ENCODE peak calls at places on chromosomes 6 and 20, in six cellular contexts. D, T, N, E, Q and R are unnamed samples.

GRCh38 chr20:11687546-11688292 is 230.0 kb upstream of the BTBD3 start:
- DNase-seq in T (no peak), D (no peak), N (no peak), E (no peak), Q (no peak), R (no peak)

GRCh38 chr20:57378646-57379262 is 12.4 kb upstream of the RBM38 start:
- DNase-seq in E (no peak), T (no peak), N (no peak), Q (no peak), D (no peak), R (no peak)

GRCh38 chr6:31882344-31882743 is 3.5 kb upstream of the SLC44A4 start:
- DNase-seq in T (peak; percentile 39), Q (peak; percentile 59), E (no peak), N (no peak), D (no peak), R (no peak)

GRCh38 chr20:542777-543368 is 717 bp downstream of the CSNK2A1 start:
- DNase-seq in Q (no peak), E (no peak), N (no peak), T (no peak), D (peak; percentile 54), R (peak; percentile 66)

GRCh38 chr6:145887969-145888368 is 73.4 kb upstream of the FBXO30 start:
- DNase-seq in D (no peak), T (peak; percentile 36), Q (peak; percentile 42), N (peak; percentile 23), E (no peak), R (no peak)

GRCh38 chr6:17932362-17932852 is 55.0 kb downstream of the KIF13A start:
- DNase-seq in D (peak; percentile 65), Q (peak; percentile 85), T (peak; percentile 96), N (no peak), E (no peak), R (no peak)

GRCh38 chr6:49980898-49981297 is 11.5 kb upstream of the DEFB113 start:
- DNase-seq in Q (peak; percentile 0), E (no peak), D (no peak), T (no peak), N (no peak), R (no peak)

GRCh38 chr6:114649298-114649697 is 306.5 kb upstream of the HS3ST5 start:
- DNase-seq in N (no peak), D (no peak), E (no peak), Q (no peak), T (no peak), R (no peak)

GRCh38 chr20:47427067-47427466 is 70.6 kb upstream of the ZMYND8 start:
- DNase-seq in Q (no peak), T (no peak), N (no peak), D (no peak), E (no peak), R (no peak)

GRCh38 chr6:87484491-87484890 is 11.7 kb downstream of the SLC35A1 start:
- DNase-seq in D (no peak), T (no peak), Q (no peak), N (no peak), E (no peak), R (no peak)

GRCh38 chr20:13799974-13800373 is 15.1 kb downstream of the NDUFAF5 start:
- DNase-seq in N (no peak), D (no peak), Q (no peak), E (no peak), T (peak; percentile 16), R (no peak)

GRCh38 chr6:141395443-141396008 is 737.2 kb upstream of the GJE1 start:
- DNase-seq in D (no peak), Q (no peak), N (no peak), E (no peak), T (no peak), R (no peak)

GRCh38 chr6:14729186-14729871 is 516.5 kb upstream of the JARID2 start:
- DNase-seq in T (no peak), Q (no peak), N (no peak), D (no peak), E (no peak), R (no peak)

GRCh38 chr20:33180169-33180568 is 12.2 kb downstream of the BPIFA2 start:
- DNase-seq in D (no peak), Q (no peak), T (no peak), E (no peak), N (no peak), R (no peak)

DNA sequence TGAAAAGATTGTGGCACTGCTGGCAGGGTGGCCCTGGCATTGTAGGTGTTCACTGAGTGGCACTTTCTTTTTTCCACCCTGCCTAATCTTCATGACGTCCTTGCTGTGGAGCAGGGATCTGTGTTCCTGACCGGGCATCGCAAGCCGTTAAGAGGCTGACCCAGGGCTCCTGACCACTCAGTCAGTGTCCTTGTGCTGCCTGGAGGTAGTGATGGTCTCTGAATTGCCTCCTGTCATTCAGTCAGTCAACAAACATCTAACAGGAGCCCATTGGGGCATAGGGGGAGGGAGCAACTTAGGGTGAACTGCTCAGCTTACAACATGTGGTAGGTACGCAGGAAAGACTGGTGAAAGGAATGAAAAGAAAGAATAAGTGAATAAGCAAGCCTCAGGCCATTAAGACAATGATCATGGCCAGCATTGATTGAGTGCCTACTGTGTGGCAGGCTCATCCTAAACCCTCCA is 152.0 kb downstream of the CEBPB start:
- DNase-seq in E (no peak), T (no peak), N (no peak), D (no peak), Q (no peak), R (no peak)
- H3K4me1 ChIP-seq in E (peaks cover 33% of the 10 kb centered on the region), T (peaks cover 12% of the 10 kb centered on the region), N (peaks cover 33% of the 10 kb centered on the region), D (peaks cover 23% of the 10 kb centered on the region), Q (peaks cover 26% of the 10 kb centered on the region), R (peaks cover 55% of the 10 kb centered on the region)

DNA sequence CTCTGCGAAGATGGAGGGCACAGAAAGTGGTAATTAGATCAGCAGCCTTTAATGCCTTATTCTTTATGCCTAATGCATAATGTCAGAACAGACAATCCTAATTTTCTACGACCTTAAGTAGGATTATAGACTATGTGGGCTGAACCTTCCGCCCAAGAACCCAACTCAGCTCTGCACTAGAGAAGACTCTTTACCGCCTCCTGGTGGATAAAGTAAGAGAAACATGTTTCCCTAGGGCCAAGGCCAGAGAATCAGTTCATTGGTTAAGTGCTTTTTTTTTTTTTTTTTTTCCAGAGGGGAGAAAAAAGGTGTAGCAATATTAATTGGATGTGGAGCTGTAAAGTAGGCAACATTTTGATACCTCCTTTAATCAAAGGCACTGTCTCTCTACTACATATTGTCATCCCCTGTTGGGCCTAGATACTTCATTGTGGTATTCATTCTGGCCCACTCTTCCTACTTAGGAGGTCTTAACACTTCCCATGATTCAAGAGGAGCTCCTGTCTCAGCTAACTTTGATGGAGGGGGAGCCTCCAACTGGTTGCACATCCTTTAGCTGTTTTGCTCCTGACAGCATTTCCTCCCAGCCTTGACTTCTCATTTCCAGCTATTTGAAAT is 124.9 kb upstream of the NRN1 start:
- DNase-seq in D (no peak), Q (no peak), N (no peak), E (no peak), T (no peak), R (no peak)
- TF ChIP-seq CTCF in D (no peak), Q (no peak), N (peak; percentile 18), E (no peak), T (no peak), R (no peak)

GRCh38 chr20:51526754-51527153 is 15.8 kb downstream of the NFATC2 start:
- DNase-seq in E (no peak), N (no peak), T (no peak), D (no peak), Q (no peak), R (no peak)

GRCh38 chr20:51526105-51526470 is 16.4 kb downstream of the NFATC2 start:
- DNase-seq in T (no peak), E (no peak), N (no peak), Q (no peak), D (no peak), R (no peak)

GRCh38 chr20:51529027-51529749 is 13.3 kb downstream of the NFATC2 start:
- DNase-seq in D (no peak), T (peak; percentile 69), E (no peak), N (peak; percentile 38), Q (peak; percentile 74), R (no peak)

GRCh38 chr20:51529758-51530157 is 12.8 kb downstream of the NFATC2 start:
- DNase-seq in T (no peak), Q (peak; percentile 61), N (peak; percentile 78), E (no peak), D (no peak), R (no peak)

DNA sequence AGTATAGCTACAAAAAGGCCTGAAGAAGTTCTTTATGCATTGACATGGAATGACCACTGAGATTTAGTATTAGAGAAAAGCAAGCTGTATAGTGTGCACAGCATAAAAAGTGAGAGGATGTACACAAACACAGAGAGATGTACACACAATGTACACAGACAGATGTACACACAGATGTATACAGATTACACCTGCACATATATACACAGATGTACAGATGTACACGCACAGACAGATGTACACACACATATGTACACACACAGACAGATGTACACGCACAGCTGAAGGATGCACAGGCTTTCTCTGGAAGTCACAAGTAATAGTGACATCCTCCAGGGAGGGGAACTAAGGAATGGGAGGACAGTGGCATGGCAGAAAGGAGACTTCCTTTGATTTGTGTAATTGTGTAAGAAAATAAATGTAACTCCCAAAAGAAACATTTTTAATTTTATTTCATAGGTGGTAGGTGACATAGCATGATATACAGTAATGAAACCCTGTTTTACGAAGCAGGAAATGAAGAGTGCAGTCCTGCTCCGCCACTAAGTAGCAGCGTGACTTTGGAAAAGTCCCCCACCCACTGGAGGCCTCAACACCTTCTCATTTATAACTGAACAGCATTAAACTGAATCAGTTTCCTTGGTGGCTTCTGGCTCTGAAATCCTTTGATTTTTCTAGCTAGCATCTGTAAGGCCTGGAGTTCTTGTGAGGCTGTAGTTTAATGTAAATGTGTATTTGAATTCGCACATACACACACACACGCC is 14.1 kb downstream of the NFATC2 start:
- DNase-seq in E (no peak), Q (no peak), D (no peak), T (no peak), N (peak; percentile 60), R (no peak)
- H3K4me1 ChIP-seq in E (peaks cover 8% of the 10 kb centered on the region), Q (peaks cover 18% of the 10 kb centered on the region), D (no peaks in the 10 kb centered on the region), T (peaks cover 56% of the 10 kb centered on the region), N (peaks cover 91% of the 10 kb centered on the region), R (peaks cover 32% of the 10 kb centered on the region)

DNA sequence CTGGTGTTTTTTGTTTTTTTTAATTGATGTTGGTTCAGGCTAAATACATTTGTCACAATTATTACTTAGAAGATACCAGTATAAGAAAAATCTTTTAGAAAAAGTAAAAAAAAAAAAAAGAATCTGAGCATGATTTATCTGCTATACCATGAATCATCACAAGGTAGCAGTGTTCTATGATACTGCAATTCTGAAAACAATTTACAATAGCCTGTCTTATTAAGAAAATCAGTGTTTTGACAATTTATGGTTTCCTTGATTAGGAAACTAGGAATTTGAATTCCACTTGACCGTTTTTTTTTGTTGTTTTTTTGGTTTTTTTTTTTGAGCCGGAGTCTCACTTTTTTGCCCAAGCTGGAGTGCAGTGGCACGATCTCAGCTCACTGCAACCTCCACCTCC is 9.3 kb upstream of the MAK start:
- DNase-seq in E (no peak), Q (no peak), D (no peak), N (no peak), T (peak; percentile 18), R (no peak)
- TF ChIP-seq CTCF in E (no peak), Q (peak; percentile 28), D (no peak), N (peak; percentile 32), T (peak; percentile 27), R (no peak)

GRCh38 chr20:45069261-45069660 is 31.7 kb downstream of the KCNS1 start:
- DNase-seq in N (no peak), E (no peak), D (no peak), Q (no peak), T (peak; percentile 21), R (no peak)
- H3K4me1 ChIP-seq in N (peaks cover 32% of the 10 kb centered on the region), E (no peaks in the 10 kb centered on the region), D (no peaks in the 10 kb centered on the region), Q (peaks cover 19% of the 10 kb centered on the region), T (peaks cover 4% of the 10 kb centered on the region), R (peaks cover 11% of the 10 kb centered on the region)

DNA sequence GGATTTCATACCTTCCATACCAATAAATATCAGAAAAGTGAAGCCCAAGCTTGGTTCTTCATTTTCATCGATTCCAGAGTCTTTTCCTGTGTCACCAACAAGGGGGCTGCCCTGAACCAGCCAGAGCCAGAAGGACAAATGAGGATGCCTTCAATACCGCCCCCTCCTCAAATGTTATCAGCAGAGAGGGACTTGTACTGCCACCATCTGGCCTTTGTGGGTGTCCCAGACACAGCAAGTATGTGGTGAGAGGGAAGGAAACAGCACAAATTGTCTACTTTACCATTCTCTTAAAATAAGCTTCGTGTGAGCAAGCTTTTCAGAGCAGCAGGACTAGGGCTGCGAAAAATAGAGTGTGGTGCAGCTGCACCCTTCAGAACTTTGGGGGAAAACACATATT is 165.3 kb downstream of the SOBP start:
- DNase-seq in E (no peak), D (no peak), T (no peak), Q (no peak), N (no peak), R (no peak)
- TF ChIP-seq CTCF in E (no peak), D (no peak), T (no peak), Q (no peak), N (no peak), R (no peak)